ENCODE peak calls at places on chromosomes 7 and 10, in six cellular contexts. One of them, this sample, is unnamed.

GRCh38 chr10:128526793-128527375 is 400.7 kb upstream of the MKI67 start:
- DNase-seq in SK-N-SH: peak
- DNase-seq in HepG2: no peak
- DNase-seq in HCT116: no peak
- DNase-seq in H1: no peak
- DNase-seq in K562: no peak
- DNase-seq in this sample: no peak

GRCh38 chr10:20916976-20917375 is 19.9 kb upstream of the NEBL start:
- DNase-seq in HCT116: no peak
- DNase-seq in HepG2: no peak
- DNase-seq in SK-N-SH: no peak
- DNase-seq in K562: no peak
- DNase-seq in H1: no peak
- DNase-seq in this sample: no peak

GRCh38 chr10:75111906-75112703 is 649 bp downstream of the SAMD8 start:
- DNase-seq in K562: peak
- DNase-seq in HepG2: peak
- DNase-seq in HCT116: peak
- DNase-seq in H1: peak
- DNase-seq in SK-N-SH: peak
- DNase-seq in this sample: peak

GRCh38 chr10:110040108-110040507 is 32.3 kb downstream of the ADD3 start:
- DNase-seq in H1: no peak
- DNase-seq in SK-N-SH: no peak
- DNase-seq in HepG2: no peak
- DNase-seq in HCT116: no peak
- DNase-seq in K562: no peak
- DNase-seq in this sample: no peak

GRCh38 chr7:95560674-95561073 is 35.6 kb downstream of the PDK4 start:
- DNase-seq in SK-N-SH: no peak
- DNase-seq in HepG2: no peak
- DNase-seq in K562: no peak
- DNase-seq in HCT116: no peak
- DNase-seq in H1: no peak
- DNase-seq in this sample: peak

GRCh38 chr10:79378647-79379511 is 31.6 kb downstream of the PPIF start:
- DNase-seq in K562: no peak
- DNase-seq in HepG2: no peak
- DNase-seq in HCT116: no peak
- DNase-seq in H1: no peak
- DNase-seq in SK-N-SH: no peak
- DNase-seq in this sample: no peak

GRCh38 chr7:932651-932975 is 21.9 kb downstream of the ADAP1 start:
- DNase-seq in SK-N-SH: no peak
- DNase-seq in K562: no peak
- DNase-seq in H1: no peak
- DNase-seq in HCT116: no peak
- DNase-seq in HepG2: no peak
- DNase-seq in this sample: no peak

GRCh38 chr10:44830022-44830421 is 81.1 kb upstream of the TMEM72 start:
- DNase-seq in H1: no peak
- DNase-seq in K562: no peak
- DNase-seq in SK-N-SH: no peak
- DNase-seq in HCT116: no peak
- DNase-seq in HepG2: no peak
- DNase-seq in this sample: peak

GRCh38 chr7:140404565-140405080 is 765 bp downstream of the RAB19 start:
- DNase-seq in H1: no peak
- DNase-seq in SK-N-SH: no peak
- DNase-seq in K562: no peak
- DNase-seq in HCT116: no peak
- DNase-seq in HepG2: no peak
- DNase-seq in this sample: peak

GRCh38 chr10:93383562-93383981 is 98.6 kb downstream of the MYOF start:
- DNase-seq in SK-N-SH: no peak
- DNase-seq in H1: no peak
- DNase-seq in K562: no peak
- DNase-seq in HepG2: no peak
- DNase-seq in HCT116: no peak
- DNase-seq in this sample: no peak

GRCh38 chr7:112383671-112384417 is 66.4 kb upstream of the IFRD1 start:
- DNase-seq in HepG2: no peak
- DNase-seq in SK-N-SH: no peak
- DNase-seq in HCT116: no peak
- DNase-seq in H1: no peak
- DNase-seq in K562: no peak
- DNase-seq in this sample: peak

GRCh38 chr7:30166155-30166840 is 31.5 kb downstream of the MTURN start:
- DNase-seq in HCT116: no peak
- DNase-seq in SK-N-SH: no peak
- DNase-seq in K562: no peak
- DNase-seq in H1: no peak
- DNase-seq in HepG2: no peak
- DNase-seq in this sample: peak

GRCh38 chr10:15144788-15145187 is 23.7 kb downstream of the NMT2 start:
- DNase-seq in H1: no peak
- DNase-seq in SK-N-SH: no peak
- DNase-seq in HCT116: no peak
- DNase-seq in K562: no peak
- DNase-seq in HepG2: no peak
- DNase-seq in this sample: no peak

GRCh38 chr7:72335561-72336381 is 76.4 kb downstream of the CALN1 start:
- DNase-seq in H1: peak
- DNase-seq in HepG2: no peak
- DNase-seq in HCT116: no peak
- DNase-seq in SK-N-SH: peak
- DNase-seq in K562: no peak
- DNase-seq in this sample: no peak

GRCh38 chr10:93379366-93380042 is 102.6 kb downstream of the MYOF start:
- DNase-seq in H1: no peak
- DNase-seq in HCT116: no peak
- DNase-seq in HepG2: no peak
- DNase-seq in SK-N-SH: no peak
- DNase-seq in K562: no peak
- DNase-seq in this sample: no peak

GRCh38 chr7:123537026-123537642 is 2.7 kb upstream of the IQUB start:
- DNase-seq in HCT116: no peak
- DNase-seq in H1: no peak
- DNase-seq in HepG2: peak
- DNase-seq in K562: no peak
- DNase-seq in SK-N-SH: no peak
- DNase-seq in this sample: no peak

GRCh38 chr10:132264966-132265877 is 42.5 kb downstream of the STK32C start:
- DNase-seq in H1: no peak
- DNase-seq in HCT116: no peak
- DNase-seq in HepG2: no peak
- DNase-seq in K562: no peak
- DNase-seq in SK-N-SH: peak
- DNase-seq in this sample: peak

GRCh38 chr10:71076473-71077142 is 135.8 kb upstream of the UNC5B start:
- DNase-seq in SK-N-SH: peak
- DNase-seq in HepG2: no peak
- DNase-seq in H1: peak
- DNase-seq in HCT116: no peak
- DNase-seq in K562: no peak
- DNase-seq in this sample: no peak

GRCh38 chr10:131021246-131021895 is 290.1 kb downstream of the TCERG1L start:
- DNase-seq in HepG2: no peak
- DNase-seq in SK-N-SH: no peak
- DNase-seq in HCT116: no peak
- DNase-seq in K562: no peak
- DNase-seq in H1: no peak
- DNase-seq in this sample: no peak

GRCh38 chr7:1659696-1660095 is 10.4 kb upstream of the ELFN1 start:
- DNase-seq in SK-N-SH: no peak
- DNase-seq in HepG2: no peak
- DNase-seq in HCT116: no peak
- DNase-seq in K562: no peak
- DNase-seq in H1: no peak
- DNase-seq in this sample: no peak

GRCh38 chr10:70227548-70228320 is 5.5 kb downstream of the PPA1 start:
- DNase-seq in K562: no peak
- DNase-seq in HepG2: peak
- DNase-seq in HCT116: no peak
- DNase-seq in H1: no peak
- DNase-seq in SK-N-SH: no peak
- DNase-seq in this sample: no peak

GRCh38 chr7:11489280-11489679 is 342.7 kb downstream of the THSD7A start:
- DNase-seq in HCT116: no peak
- DNase-seq in SK-N-SH: no peak
- DNase-seq in HepG2: no peak
- DNase-seq in K562: no peak
- DNase-seq in H1: no peak
- DNase-seq in this sample: no peak

GRCh38 chr7:96311967-96312366 is 9.9 kb downstream of the SLC25A13 start:
- DNase-seq in H1: no peak
- DNase-seq in HepG2: peak
- DNase-seq in HCT116: no peak
- DNase-seq in K562: no peak
- DNase-seq in SK-N-SH: no peak
- DNase-seq in this sample: no peak

GRCh38 chr7:44969049-44969700 is 9.6 kb downstream of the MYO1G start:
- DNase-seq in H1: no peak
- DNase-seq in SK-N-SH: peak
- DNase-seq in HepG2: no peak
- DNase-seq in HCT116: no peak
- DNase-seq in K562: no peak
- DNase-seq in this sample: no peak

GRCh38 chr7:46948776-46949175 is 633.1 kb downstream of the TNS3 start:
- DNase-seq in HCT116: no peak
- DNase-seq in SK-N-SH: no peak
- DNase-seq in K562: no peak
- DNase-seq in H1: no peak
- DNase-seq in HepG2: no peak
- DNase-seq in this sample: no peak

GRCh38 chr7:46942574-46942973 is 639.3 kb downstream of the TNS3 start:
- DNase-seq in K562: no peak
- DNase-seq in SK-N-SH: no peak
- DNase-seq in H1: no peak
- DNase-seq in HCT116: no peak
- DNase-seq in HepG2: no peak
- DNase-seq in this sample: no peak

GRCh38 chr7:46943996-46944395 is 637.9 kb downstream of the TNS3 start:
- DNase-seq in HCT116: no peak
- DNase-seq in K562: no peak
- DNase-seq in HepG2: no peak
- DNase-seq in SK-N-SH: no peak
- DNase-seq in H1: no peak
- DNase-seq in this sample: no peak

GRCh38 chr7:46949270-46949931 is 632.5 kb downstream of the TNS3 start:
- DNase-seq in K562: no peak
- DNase-seq in HCT116: no peak
- DNase-seq in SK-N-SH: no peak
- DNase-seq in HepG2: no peak
- DNase-seq in H1: no peak
- DNase-seq in this sample: no peak

GRCh38 chr7:46945328-46945727 is 636.6 kb downstream of the TNS3 start:
- DNase-seq in SK-N-SH: no peak
- DNase-seq in K562: no peak
- DNase-seq in HCT116: no peak
- DNase-seq in HepG2: no peak
- DNase-seq in H1: no peak
- DNase-seq in this sample: no peak
- TF ChIP-seq JUND in SK-N-SH: no peak
- TF ChIP-seq JUND in K562: no peak
- TF ChIP-seq JUND in HCT116: no peak
- TF ChIP-seq JUND in HepG2: no peak
- TF ChIP-seq JUND in H1: no peak
- TF ChIP-seq JUND in this sample: no peak

GRCh38 chr10:121753726-121754476 is 155.7 kb upstream of the FGFR2 start:
- DNase-seq in HepG2: no peak
- DNase-seq in SK-N-SH: peak
- DNase-seq in K562: peak
- DNase-seq in H1: no peak
- DNase-seq in HCT116: peak
- DNase-seq in this sample: no peak

GRCh38 chr10:121751191-121751760 is 153.0 kb upstream of the FGFR2 start:
- DNase-seq in K562: no peak
- DNase-seq in H1: no peak
- DNase-seq in SK-N-SH: no peak
- DNase-seq in HCT116: no peak
- DNase-seq in HepG2: no peak
- DNase-seq in this sample: no peak

GRCh38 chr10:121754667-121755066 is 156.4 kb upstream of the FGFR2 start:
- DNase-seq in HCT116: no peak
- DNase-seq in H1: no peak
- DNase-seq in SK-N-SH: no peak
- DNase-seq in HepG2: no peak
- DNase-seq in K562: no peak
- DNase-seq in this sample: no peak
- TF ChIP-seq JUND in HCT116: no peak
- TF ChIP-seq JUND in H1: no peak
- TF ChIP-seq JUND in SK-N-SH: no peak
- TF ChIP-seq JUND in HepG2: no peak
- TF ChIP-seq JUND in K562: no peak
- TF ChIP-seq JUND in this sample: no peak

DNA sequence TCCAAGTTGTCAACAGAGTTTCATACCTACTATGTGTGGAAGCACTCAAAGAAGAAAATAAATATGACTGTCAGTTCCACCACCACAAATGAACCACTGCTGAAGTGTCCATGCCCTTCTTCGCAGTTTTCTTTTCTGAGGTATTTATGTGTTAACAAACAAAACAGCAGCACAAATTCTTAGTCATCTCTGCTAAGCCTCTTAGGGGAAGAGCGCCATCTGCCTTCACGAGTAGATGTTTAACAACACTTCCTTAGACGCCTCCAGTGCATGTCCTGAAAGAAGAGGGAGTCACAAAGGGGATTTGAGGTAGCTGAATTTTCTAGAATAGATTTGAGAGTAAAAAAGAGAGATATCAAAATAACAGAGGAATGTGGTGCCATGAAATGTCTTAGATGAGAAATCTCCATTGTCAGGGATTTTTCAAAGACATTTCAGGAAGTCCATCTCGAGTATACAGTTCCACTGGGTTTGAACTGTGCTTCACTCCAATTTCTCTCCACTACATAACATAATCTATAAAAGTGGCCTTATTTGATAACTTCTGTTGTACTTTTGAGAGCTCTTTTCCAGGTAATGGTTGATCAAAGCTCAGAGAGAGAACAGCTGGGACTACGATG is 775.3 kb upstream of the POM121L12 start:
- DNase-seq in H1: no peak
- DNase-seq in HepG2: no peak
- DNase-seq in HCT116: no peak
- DNase-seq in SK-N-SH: peak
- DNase-seq in K562: no peak
- DNase-seq in this sample: peak
- TF ChIP-seq JUND in H1: no peak
- TF ChIP-seq JUND in HepG2: no peak
- TF ChIP-seq JUND in HCT116: no peak
- TF ChIP-seq JUND in SK-N-SH: no peak
- TF ChIP-seq JUND in K562: no peak
- TF ChIP-seq JUND in this sample: no peak

DNA sequence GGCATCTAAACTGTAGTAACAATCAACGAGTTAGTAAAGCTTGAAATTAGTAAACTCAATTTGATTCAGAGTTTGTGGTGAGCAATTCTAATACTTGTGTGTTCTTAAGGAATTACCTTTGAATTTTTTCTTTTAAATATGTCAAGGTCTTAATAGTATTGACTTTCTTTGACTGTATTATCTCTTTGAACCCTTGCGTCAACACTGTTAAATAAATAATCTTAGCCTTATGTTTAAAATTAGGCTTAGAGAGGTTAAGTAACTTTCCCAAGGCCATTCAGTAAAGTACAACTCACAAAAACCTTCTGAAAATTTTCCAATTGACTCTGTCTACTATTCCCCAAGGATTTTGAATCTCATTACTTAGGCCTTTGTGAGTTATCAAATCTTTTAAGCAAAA is 716.4 kb downstream of the NRG3 start:
- DNase-seq in SK-N-SH: no peak
- DNase-seq in H1: no peak
- DNase-seq in K562: no peak
- DNase-seq in HepG2: peak
- DNase-seq in HCT116: no peak
- DNase-seq in this sample: no peak
- TF ChIP-seq JUND in SK-N-SH: no peak
- TF ChIP-seq JUND in H1: no peak
- TF ChIP-seq JUND in K562: no peak
- TF ChIP-seq JUND in HepG2: no peak
- TF ChIP-seq JUND in HCT116: no peak
- TF ChIP-seq JUND in this sample: no peak

This sample was measured in T47D.